ENCODE peak calls at places on chromosomes 7 and 10, in seven cellular contexts. B is RWPE1; J is H4; N is smooth muscle cell of the brain vasculature; W is fibroblast of mammary gland; L is NCI-H1436; T is stimulated activated CD4-positive, alpha-beta T cell treated with anti-CD3 and anti-CD28 coated beads, TNF-alpha, amount 100 ng/mL, for 48 hours. X is an unnamed sample.

GRCh38 chr10:43132796-43133195 is 5.4 kb upstream of the CSGALNACT2 start:
- DNase-seq in W (no peak), J (no peak), L (no peak), T (no peak), N (no peak), B (no peak), X (no peak)

GRCh38 chr10:63866075-63866746 is 345.0 kb downstream of the REEP3 start:
- DNase-seq in L (peak), T (peak), B (peak), N (peak), J (peak), W (peak), X (no peak)

GRCh38 chr10:61280303-61280702 is 172.9 kb downstream of the TMEM26 start:
- DNase-seq in N (no peak), L (no peak), T (no peak), J (no peak), W (peak), B (peak), X (no peak)

GRCh38 chr10:10128387-10128786 is 889.3 kb upstream of the CELF2 start:
- DNase-seq in T (no peak), J (no peak), B (peak), N (no peak), W (peak), L (no peak), X (no peak)

GRCh38 chr7:51471199-51472016 is 154.8 kb upstream of the COBL start:
- DNase-seq in W (no peak), J (no peak), B (no peak), N (no peak), L (no peak), T (no peak), X (peak)

GRCh38 chr10:119371704-119372663 is 164.6 kb downstream of the GRK5 start:
- DNase-seq in L (no peak), N (no peak), W (no peak), B (no peak), T (no peak), J (no peak), X (no peak)

GRCh38 chr7:115004121-115004520 is 82.2 kb downstream of the MDFIC start:
- DNase-seq in L (no peak), B (peak), T (no peak), W (no peak), J (peak), N (no peak), X (no peak)

GRCh38 chr10:97867220-97867800 is 17.7 kb downstream of the GOLGA7B start:
- DNase-seq in L (no peak), T (no peak), B (no peak), N (no peak), J (no peak), W (no peak), X (no peak)

GRCh38 chr7:138608292-138608691 is 92.9 kb downstream of the SVOPL start:
- DNase-seq in N (peak), J (no peak), T (no peak), W (peak), L (no peak), B (no peak), X (no peak)

GRCh38 chr10:59971915-59972314 is 65.6 kb upstream of the CCDC6 start:
- DNase-seq in L (no peak), B (no peak), T (no peak), W (peak), N (no peak), J (peak), X (no peak)

GRCh38 chr10:108303149-108303548 is 1138.6 kb upstream of the SORCS1 start:
- DNase-seq in B (no peak), T (no peak), N (no peak), W (peak), L (no peak), J (no peak), X (no peak)

GRCh38 chr7:30146127-30146612 is 11.4 kb downstream of the MTURN start:
- DNase-seq in N (no peak), L (no peak), W (no peak), J (peak), T (no peak), B (no peak), X (peak)

GRCh38 chr10:11178606-11179221 is 161.0 kb downstream of the CELF2 start:
- DNase-seq in B (no peak), N (no peak), T (peak), L (no peak), W (peak), J (peak), X (peak)

GRCh38 chr7:37916673-37917660 is at the start of gene SFRP4:
- DNase-seq in B (peak), J (peak), L (no peak), N (no peak), T (no peak), W (peak), X (no peak)

GRCh38 chr10:624605-625334 is 64.7 kb downstream of the DIP2C start:
- DNase-seq in L (peak), W (peak), N (peak), T (no peak), B (peak), J (peak), X (peak)

GRCh38 chr7:151233111-151233701 is 923 bp downstream of the CHPF2 start:
- DNase-seq in N (no peak), J (peak), T (peak), L (no peak), B (peak), W (peak), X (peak)

GRCh38 chr7:10122573-10123100 is 851.0 kb upstream of the PHF14 start:
- DNase-seq in J (peak), T (no peak), N (no peak), W (no peak), B (no peak), L (peak), X (peak)

GRCh38 chr10:127972958-127973357 is 66.1 kb downstream of the PTPRE start:
- DNase-seq in L (no peak), T (no peak), W (no peak), N (no peak), B (no peak), J (no peak), X (no peak)

GRCh38 chr10:21084700-21085099 is 187.6 kb upstream of the NEBL start:
- DNase-seq in L (no peak), T (no peak), J (no peak), B (no peak), N (no peak), W (no peak), X (no peak)

GRCh38 chr7:149292101-149292823 is 30.3 kb downstream of the ZNF783 start:
- DNase-seq in W (no peak), N (no peak), L (no peak), T (no peak), J (no peak), B (no peak), X (no peak)

GRCh38 chr7:104445393-104445792 is 117.0 kb downstream of the LHFPL3 start:
- DNase-seq in W (no peak), T (no peak), J (no peak), N (no peak), B (no peak), L (no peak), X (no peak)

GRCh38 chr7:70949862-70950261 is 182.1 kb upstream of the GALNT17 start:
- DNase-seq in W (no peak), J (no peak), B (no peak), T (no peak), L (no peak), N (no peak), X (no peak)

GRCh38 chr10:97762816-97763215 is 9.0 kb downstream of the SFRP5 start:
- DNase-seq in J (no peak), B (no peak), W (no peak), N (peak), T (no peak), L (no peak), X (no peak)

GRCh38 chr10:131559450-131559911 is 248.0 kb upstream of the TCERG1L start:
- DNase-seq in T (no peak), N (no peak), J (no peak), B (no peak), L (no peak), W (no peak), X (no peak)

GRCh38 chr10:77090381-77091356 is 546.9 kb downstream of the KCNMA1 start:
- DNase-seq in N (no peak), L (peak), J (no peak), B (no peak), W (no peak), T (no peak), X (no peak)

GRCh38 chr7:108311446-108312168 is 144.6 kb downstream of the NRCAM start:
- DNase-seq in W (peak), L (no peak), T (no peak), N (no peak), J (no peak), B (peak), X (no peak)

GRCh38 chr7:107879400-107880035 is 11.5 kb upstream of the DLD start:
- DNase-seq in L (peak), B (peak), W (peak), J (peak), T (no peak), N (no peak), X (no peak)

GRCh38 chr10:100338434-100339036 is 8.5 kb upstream of the SCD start:
- DNase-seq in J (peak), W (peak), T (peak), B (peak), L (peak), N (no peak), X (peak)

GRCh38 chr10:3375505-3375904 is 202.9 kb upstream of the PITRM1 start:
- DNase-seq in T (no peak), L (no peak), J (no peak), N (no peak), B (no peak), W (no peak), X (no peak)

GRCh38 chr7:28378574-28379149 is 33.7 kb upstream of the CREB5 start:
- DNase-seq in L (no peak), N (no peak), B (peak), J (no peak), T (no peak), W (peak), X (no peak)

GRCh38 chr10:119611433-119611832 is 14.7 kb upstream of the TIAL1 start:
- DNase-seq in T (no peak), J (no peak), W (no peak), N (no peak), B (no peak), L (no peak), X (no peak)

GRCh38 chr7:136555933-136556332 is 312.5 kb upstream of the CHRM2 start:
- DNase-seq in W (no peak), L (peak), J (no peak), T (no peak), N (no peak), B (no peak), X (no peak)

X was measured in occipital lobe.